ENCODE peak calls at places on chromosome 17, in seven cellular contexts. F is H1, U is K562, E is GM12878, Z is SK-N-SH, B is NT2/D1, Y is HepG2. G is an unnamed sample.
A peak's percentile ranks its signal among the peaks of the same experiment; 100 is the strongest.

GRCh38 chr17:57892820-57893595 is 43.2 kb upstream of the MRPS23 start:
- DNase-seq in F (no peak), U (no peak), E (no peak), Z (no peak), B (no peak), Y (peak; percentile 97), G (peak; percentile 75)

GRCh38 chr17:61302911-61303310 is 96.7 kb upstream of the TBX2 start:
- DNase-seq in F (no peak), U (no peak), E (no peak), Z (no peak), B (no peak), Y (no peak), G (no peak)

GRCh38 chr17:4944163-4944553 is 4.1 kb downstream of the RNF167 start:
- DNase-seq in F (no peak), U (no peak), E (no peak), Z (no peak), B (no peak), Y (no peak), G (no peak)

GRCh38 chr17:13704333-13704732 is 102.6 kb upstream of the HS3ST3A1 start:
- DNase-seq in F (no peak), U (no peak), E (no peak), Z (no peak), B (no peak), Y (no peak), G (no peak)

GRCh38 chr17:49730078-49730786 is 22.5 kb upstream of the SLC35B1 start:
- DNase-seq in F (no peak), U (no peak), E (no peak), Z (no peak), B (no peak), Y (no peak), G (no peak)

GRCh38 chr17:19578545-19578944 is 44.9 kb downstream of the SLC47A1 start:
- DNase-seq in F (no peak), U (no peak), E (no peak), Z (peak; percentile 85), B (no peak), Y (no peak), G (no peak)

GRCh38 chr17:73759324-73760185 is 115.3 kb upstream of the SDK2 start:
- DNase-seq in F (no peak), U (no peak), E (no peak), Z (peak; percentile 79), B (no peak), Y (no peak), G (no peak)

GRCh38 chr17:70288540-70289290 is 119.4 kb downstream of the KCNJ2 start:
- DNase-seq in F (no peak), U (no peak), E (no peak), Z (no peak), B (no peak), Y (no peak), G (no peak)

GRCh38 chr17:44314869-44315661 is 6.7 kb downstream of the RUNDC3A start:
- DNase-seq in F (no peak), U (peak; percentile 48), E (no peak), Z (peak; percentile 25), B (peak; percentile 28), Y (no peak), G (no peak)

GRCh38 chr17:57870283-57870635 is 20.4 kb upstream of the MRPS23 start:
- DNase-seq in F (no peak), U (no peak), E (no peak), Z (no peak), B (no peak), Y (no peak), G (no peak)

GRCh38 chr17:42107597-42108576 is 4.6 kb downstream of the DHX58 start:
- DNase-seq in F (peak; percentile 84), U (peak; percentile 100), E (no peak), Z (peak; percentile 100), B (peak; percentile 81), Y (no peak), G (peak; percentile 74)

GRCh38 chr17:1485311-1485747 is 7.2 kb downstream of the MYO1C start:
- DNase-seq in F (no peak), U (peak; percentile 34), E (no peak), Z (peak; percentile 80), B (no peak), Y (peak; percentile 12), G (no peak)

GRCh38 chr17:1488826-1489275 is 3.6 kb downstream of the MYO1C start:
- DNase-seq in F (no peak), U (no peak), E (no peak), Z (no peak), B (no peak), Y (no peak), G (no peak)

GRCh38 chr17:1487939-1488825 is 4.3 kb downstream of the MYO1C start:
- DNase-seq in F (no peak), U (peak; percentile 75), E (no peak), Z (peak; percentile 94), B (no peak), Y (peak; percentile 70), G (no peak)

GRCh38 chr17:1485748-1486376 is 6.6 kb downstream of the MYO1C start:
- DNase-seq in F (no peak), U (peak; percentile 64), E (no peak), Z (peak; percentile 88), B (no peak), Y (no peak), G (no peak)

DNA sequence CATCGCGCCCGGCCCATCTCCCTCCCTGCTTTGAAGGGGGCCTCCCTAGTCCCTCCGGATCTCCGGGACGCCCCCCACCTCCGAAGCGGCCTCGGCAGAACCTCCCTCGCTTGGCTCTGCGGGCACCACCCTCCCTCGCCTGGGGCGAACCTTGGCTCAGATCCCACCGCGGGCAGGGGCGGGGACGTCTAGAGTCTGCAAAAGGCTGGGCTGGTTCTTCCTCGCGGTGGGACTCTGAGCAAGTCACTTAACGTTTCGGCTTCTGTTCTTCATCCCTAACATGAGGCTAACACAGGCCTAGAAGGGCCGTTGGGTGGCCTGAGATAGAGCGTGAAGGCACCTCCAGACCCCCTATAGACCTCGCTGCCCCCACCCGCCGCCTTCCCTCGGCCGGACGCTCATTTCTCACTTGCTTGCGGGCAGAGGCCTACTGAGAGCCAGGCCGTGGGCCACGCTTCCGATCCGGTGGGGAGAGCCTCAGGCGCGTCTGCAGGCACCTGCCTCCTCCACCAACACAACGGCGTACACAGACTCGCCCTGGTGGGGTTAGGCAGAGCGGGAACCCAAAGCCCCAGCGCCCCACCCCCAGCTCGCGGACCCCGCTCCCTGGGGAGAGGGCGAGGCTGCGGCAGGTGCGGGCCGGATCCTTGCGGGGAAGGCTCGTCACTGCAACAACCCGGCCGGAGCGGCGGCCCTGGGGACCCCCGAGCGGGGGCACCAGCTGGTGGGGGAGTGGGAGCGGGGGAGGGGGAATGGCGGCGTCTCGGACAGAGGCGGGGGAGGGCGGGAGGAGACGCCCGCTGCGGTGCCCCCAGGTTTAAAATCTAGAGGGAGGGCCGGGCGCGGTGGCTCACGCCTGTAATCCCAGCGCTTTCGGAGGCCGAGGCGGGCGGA is 5.4 kb downstream of the MYO1C start:
- DNase-seq in F (no peak), U (no peak), E (peak; percentile 40), Z (no peak), B (no peak), Y (no peak), G (peak; percentile 68)
- TF ChIP-seq YY1 in F (no peak), U (no peak), E (no peak), Z (no peak), B (no peak), Y (no peak), G (no peak)

GRCh38 chr17:74813793-74814192 is 37.6 kb upstream of the NAT9 start:
- DNase-seq in F (no peak), U (no peak), E (no peak), Z (no peak), B (no peak), Y (no peak), G (no peak)

GRCh38 chr17:74816883-74817620 is 40.9 kb upstream of the NAT9 start:
- DNase-seq in F (no peak), U (no peak), E (no peak), Z (no peak), B (no peak), Y (no peak), G (no peak)

GRCh38 chr17:74814453-74814852 is 38.3 kb upstream of the NAT9 start:
- DNase-seq in F (no peak), U (no peak), E (no peak), Z (peak; percentile 72), B (no peak), Y (no peak), G (no peak)

GRCh38 chr17:74815067-74815466 is 38.9 kb upstream of the NAT9 start:
- DNase-seq in F (no peak), U (no peak), E (no peak), Z (peak; percentile 59), B (no peak), Y (no peak), G (no peak)

DNA sequence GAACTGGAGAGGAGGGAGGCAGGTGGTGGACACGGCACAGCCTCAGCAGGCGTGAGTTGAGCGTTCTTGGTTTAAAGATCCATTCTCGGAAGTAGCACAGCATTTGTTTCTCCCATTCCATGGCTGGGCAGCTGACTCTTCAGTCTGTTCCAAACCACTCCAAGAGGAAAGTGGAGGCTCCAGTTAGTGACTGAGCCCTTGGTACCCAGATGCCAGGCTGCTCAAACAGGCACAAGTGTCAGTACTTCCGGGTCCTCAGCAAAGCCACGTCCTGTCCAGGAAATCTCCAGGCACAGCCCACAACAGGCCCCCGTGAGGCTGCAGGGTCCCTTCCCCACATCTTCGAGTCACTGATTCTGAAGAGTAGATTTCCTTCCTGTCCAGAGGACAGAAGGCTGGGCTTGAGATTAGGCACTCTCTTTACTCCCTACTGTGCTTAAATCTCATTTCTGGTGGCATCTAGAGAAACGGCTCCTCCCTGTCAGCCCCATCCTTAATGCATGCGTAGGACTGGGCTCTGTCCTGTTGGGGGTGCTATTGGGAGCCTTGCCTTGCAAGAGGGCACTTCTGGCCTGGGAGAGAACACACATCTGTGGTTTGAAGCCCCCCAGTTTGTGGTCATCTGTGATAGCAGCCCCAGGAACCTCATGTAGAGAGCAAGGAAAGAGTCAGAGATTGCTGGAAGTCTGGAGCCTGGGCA is 39.7 kb upstream of the NAT9 start:
- DNase-seq in F (no peak), U (peak; percentile 40), E (no peak), Z (no peak), B (peak; percentile 15), Y (no peak), G (no peak)
- TF ChIP-seq YY1 in F (no peak), U (no peak), E (no peak), Z (no peak), B (no peak), Y (no peak), G (no peak)

GRCh38 chr17:39664581-39665561 is at the start of gene TCAP:
- DNase-seq in F (no peak), U (no peak), E (no peak), Z (no peak), B (no peak), Y (no peak), G (no peak)
- TF ChIP-seq YY1 in F (no peak), U (no peak), E (no peak), Z (no peak), B (no peak), Y (peak; percentile 5), G (no peak)

DNA sequence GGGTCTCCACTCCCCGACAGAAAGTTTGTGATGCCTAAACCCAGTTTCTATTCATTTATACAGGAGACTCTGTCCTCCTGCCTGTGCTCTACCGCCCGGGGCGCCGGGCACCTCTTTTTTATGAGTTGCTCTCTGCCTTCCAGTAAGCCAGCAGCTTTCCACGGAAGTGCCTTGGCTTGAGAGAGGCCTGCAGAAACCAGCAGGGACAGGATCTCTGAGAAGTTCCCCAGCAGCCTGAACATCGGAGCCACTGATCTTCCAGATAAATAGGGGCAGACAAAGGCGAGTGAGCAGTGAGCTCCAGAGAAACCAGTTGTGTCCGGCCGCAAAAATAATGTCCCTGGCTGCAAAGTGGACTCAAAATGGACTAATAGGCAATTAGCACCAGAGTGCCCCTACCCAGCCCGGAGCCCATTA is 73.9 kb downstream of the NT5M start:
- DNase-seq in F (no peak), U (no peak), E (no peak), Z (peak; percentile 73), B (no peak), Y (no peak), G (no peak)
- TF ChIP-seq YY1 in F (no peak), U (no peak), E (no peak), Z (no peak), B (no peak), Y (no peak), G (no peak)

G was measured in HCT116.